ENCODE peak calls at places on chromosomes 12 and 14, in seven cellular contexts. V is activated CD4-positive, alpha-beta T cell treated with anti-CD3 and anti-CD28 coated beads, Interleukin-2, amount 10 ng/mL, durations not matched to agents 7 days and 5 days; F is GM20000; M is ELR; O is left lobe of liver; B is NCI-H1694; Z is stomach. R is an unnamed sample.
A peak's percentile ranks its signal among the peaks of the same experiment; 100 is the strongest.

GRCh38 chr14:57498659-57499058 is 5.0 kb upstream of the CCDC198 start:
- DNase-seq in V (no peak), F (no peak), M (no peak), O (no peak), B (no peak), Z (no peak), R (no peak)

GRCh38 chr14:71645656-71646055 is 286.6 kb upstream of the RGS6 start:
- DNase-seq in V (no peak), F (no peak), M (peak; percentile 51), O (no peak), B (no peak), Z (no peak), R (no peak)

GRCh38 chr14:101372494-101372813 is 188.8 kb upstream of the DIO3 start:
- DNase-seq in V (no peak), F (no peak), M (no peak), O (no peak), B (no peak), Z (no peak), R (no peak)

GRCh38 chr14:58805057-58805456 is 167.3 kb downstream of the DACT1 start:
- DNase-seq in V (no peak), F (no peak), M (no peak), O (no peak), B (no peak), Z (no peak), R (no peak)

GRCh38 chr12:11787921-11788849 is 138.7 kb downstream of the ETV6 start:
- DNase-seq in V (no peak), F (no peak), M (no peak), O (no peak), B (no peak), Z (no peak), R (no peak)

GRCh38 chr14:51540364-51540763 is 111.3 kb upstream of the FRMD6 start:
- DNase-seq in V (no peak), F (no peak), M (peak; percentile 83), O (no peak), B (no peak), Z (no peak), R (no peak)

GRCh38 chr14:25042362-25043299 is 7.3 kb downstream of the STXBP6 start:
- DNase-seq in V (no peak), F (no peak), M (peak; percentile 24), O (no peak), B (no peak), Z (no peak), R (no peak)

GRCh38 chr12:59151243-59151642 is 230.9 kb upstream of the LRIG3 start:
- DNase-seq in V (no peak), F (no peak), M (no peak), O (no peak), B (no peak), Z (no peak), R (no peak)

GRCh38 chr12:93860659-93861373 is 183.6 kb downstream of the CRADD start:
- DNase-seq in V (no peak), F (no peak), M (no peak), O (no peak), B (no peak), Z (no peak), R (no peak)

GRCh38 chr14:57974896-57975295 is 109.0 kb upstream of the SLC35F4 start:
- DNase-seq in V (no peak), F (no peak), M (no peak), O (no peak), B (no peak), Z (no peak), R (no peak)

GRCh38 chr14:69610859-69611263 is 535 bp upstream of the SUSD6 start:
- DNase-seq in V (no peak), F (no peak), M (peak; percentile 36), O (no peak), B (no peak), Z (no peak), R (no peak)

GRCh38 chr12:117356048-117356447 is 5.4 kb downstream of the NOS1 start:
- DNase-seq in V (no peak), F (no peak), M (peak; percentile 22), O (no peak), B (no peak), Z (no peak), R (no peak)

GRCh38 chr12:120110550-120111501 is 5.7 kb downstream of the RAB35 start:
- DNase-seq in V (peak; percentile 61), F (peak; percentile 75), M (no peak), O (peak; percentile 55), B (no peak), Z (peak; percentile 63), R (peak; percentile 75)

GRCh38 chr14:52553002-52553670 is 500 bp downstream of the GPR137C start:
- DNase-seq in V (peak; percentile 53), F (peak; percentile 61), M (peak; percentile 52), O (peak; percentile 54), B (no peak), Z (peak; percentile 39), R (peak; percentile 49)

GRCh38 chr12:45121224-45121623 is 70.3 kb upstream of the DBX2 start:
- DNase-seq in V (no peak), F (no peak), M (peak; percentile 13), O (no peak), B (no peak), Z (no peak), R (no peak)

GRCh38 chr14:68631058-68631690 is 161.7 kb downstream of the ZFP36L1 start:
- DNase-seq in V (no peak), F (no peak), M (no peak), O (peak; percentile 43), B (no peak), Z (no peak), R (no peak)

GRCh38 chr12:52165096-52165855 is 26.5 kb downstream of the KRT80 start:
- DNase-seq in V (no peak), F (no peak), M (no peak), O (no peak), B (no peak), Z (no peak), R (no peak)

GRCh38 chr12:96501139-96501741 is 11.9 kb downstream of the CFAP54 start:
- DNase-seq in V (peak; percentile 54), F (peak; percentile 25), M (peak; percentile 91), O (peak; percentile 48), B (no peak), Z (peak; percentile 46), R (peak; percentile 27)

GRCh38 chr12:71164877-71165197 is 7.0 kb upstream of the TSPAN8 start:
- DNase-seq in V (no peak), F (no peak), M (no peak), O (no peak), B (no peak), Z (no peak), R (no peak)

GRCh38 chr12:97561321-97562230 is 99.0 kb downstream of the RMST start:
- DNase-seq in V (no peak), F (no peak), M (no peak), O (no peak), B (no peak), Z (no peak), R (no peak)

GRCh38 chr12:7108928-7109920 is at the start of gene C1RL:
- DNase-seq in V (peak; percentile 76), F (peak; percentile 64), M (peak; percentile 86), O (peak; percentile 95), B (peak; percentile 20), Z (peak; percentile 94), R (peak; percentile 95)

GRCh38 chr12:27981874-27982273 is 9.3 kb upstream of the PTHLH start:
- DNase-seq in V (no peak), F (no peak), M (peak; percentile 94), O (no peak), B (no peak), Z (no peak), R (no peak)

GRCh38 chr12:95848575-95849388 is 10.0 kb upstream of the SNRPF start:
- DNase-seq in V (peak; percentile 16), F (no peak), M (peak; percentile 47), O (no peak), B (no peak), Z (peak; percentile 55), R (no peak)

GRCh38 chr14:90483551-90483950 is 86.7 kb downstream of the CALM1 start:
- DNase-seq in V (peak; percentile 15), F (no peak), M (no peak), O (no peak), B (no peak), Z (peak; percentile 67), R (no peak)

GRCh38 chr14:101808020-101808641 is 46.6 kb downstream of the PPP2R5C start:
- DNase-seq in V (no peak), F (no peak), M (peak; percentile 51), O (no peak), B (no peak), Z (no peak), R (no peak)

GRCh38 chr12:13941258-13942249 is 39.8 kb downstream of the GRIN2B start:
- DNase-seq in V (no peak), F (peak; percentile 56), M (peak; percentile 64), O (peak; percentile 66), B (peak; percentile 91), Z (peak; percentile 75), R (peak; percentile 58)

GRCh38 chr14:71438684-71439083 is 493.5 kb upstream of the RGS6 start:
- DNase-seq in V (no peak), F (no peak), M (no peak), O (no peak), B (no peak), Z (no peak), R (no peak)

GRCh38 chr12:5014269-5014668 is 29.4 kb upstream of the KCNA5 start:
- DNase-seq in V (no peak), F (no peak), M (no peak), O (no peak), B (no peak), Z (no peak), R (no peak)

GRCh38 chr12:11724888-11725310 is 75.4 kb downstream of the ETV6 start:
- DNase-seq in V (no peak), F (no peak), M (no peak), O (no peak), B (no peak), Z (no peak), R (no peak)

GRCh38 chr12:52434760-52435530 is 774 bp upstream of the KRT75 start:
- DNase-seq in V (no peak), F (no peak), M (peak; percentile 67), O (no peak), B (no peak), Z (no peak), R (no peak)

GRCh38 chr12:47242426-47242825 is 162.7 kb upstream of the AMIGO2 start:
- DNase-seq in V (no peak), F (no peak), M (no peak), O (no peak), B (no peak), Z (no peak), R (no peak)

GRCh38 chr12:111055181-111055880 is 135.0 kb upstream of the MYL2 start:
- DNase-seq in V (no peak), F (no peak), M (no peak), O (no peak), B (no peak), Z (no peak), R (no peak)

GRCh38 chr14:22268875-22269274 is 320.1 kb downstream of the DAD1 start:
- DNase-seq in V (no peak), F (no peak), M (peak; percentile 49), O (no peak), B (no peak), Z (no peak), R (no peak)

R was measured in right lobe of liver.